ENCODE peak calls at places on chromosomes 6 and 20, in seven cellular contexts. One of them, this sample, is unnamed.

GRCh38 chr20:36093025-36093803 is 61.3 kb upstream of the EPB41L1 start:
- DNase-seq in frontal cortex: peak; percentile 46
- DNase-seq in AG04450: no peak
- DNase-seq in activated CD4-positive, alpha-beta T cell treated with anti-CD3 and anti-CD28 coated beads for 48 hours: peak; percentile 58
- DNase-seq in stimulated activated CD8-positive, alpha-beta memory T cell treated with anti-CD3 and anti-CD28 coated beads, Interleukin-7, amount 100 ng/mL, for 24 hours: no peak
- DNase-seq in EL: peak; percentile 39
- DNase-seq in T follicular helper cell: no peak
- DNase-seq in this sample: no peak

GRCh38 chr6:18148304-18149025 is 6.4 kb downstream of the TPMT start:
- DNase-seq in T follicular helper cell: no peak
- DNase-seq in activated CD4-positive, alpha-beta T cell treated with anti-CD3 and anti-CD28 coated beads for 48 hours: peak; percentile 8
- DNase-seq in stimulated activated CD8-positive, alpha-beta memory T cell treated with anti-CD3 and anti-CD28 coated beads, Interleukin-7, amount 100 ng/mL, for 24 hours: no peak
- DNase-seq in frontal cortex: no peak
- DNase-seq in EL: peak; percentile 96
- DNase-seq in AG04450: peak; percentile 46
- DNase-seq in this sample: no peak

GRCh38 chr6:119980802-119981201 is 631.2 kb upstream of the MAN1A1 start:
- DNase-seq in EL: no peak
- DNase-seq in T follicular helper cell: no peak
- DNase-seq in activated CD4-positive, alpha-beta T cell treated with anti-CD3 and anti-CD28 coated beads for 48 hours: no peak
- DNase-seq in frontal cortex: no peak
- DNase-seq in AG04450: no peak
- DNase-seq in stimulated activated CD8-positive, alpha-beta memory T cell treated with anti-CD3 and anti-CD28 coated beads, Interleukin-7, amount 100 ng/mL, for 24 hours: no peak
- DNase-seq in this sample: no peak

GRCh38 chr6:142893088-142893487 is 51.9 kb downstream of the HIVEP2 start:
- DNase-seq in stimulated activated CD8-positive, alpha-beta memory T cell treated with anti-CD3 and anti-CD28 coated beads, Interleukin-7, amount 100 ng/mL, for 24 hours: no peak
- DNase-seq in EL: peak; percentile 68
- DNase-seq in frontal cortex: no peak
- DNase-seq in activated CD4-positive, alpha-beta T cell treated with anti-CD3 and anti-CD28 coated beads for 48 hours: no peak
- DNase-seq in AG04450: no peak
- DNase-seq in T follicular helper cell: no peak
- DNase-seq in this sample: no peak

GRCh38 chr6:123007885-123008284 is 11.8 kb downstream of the CLVS2 start:
- DNase-seq in T follicular helper cell: no peak
- DNase-seq in AG04450: no peak
- DNase-seq in activated CD4-positive, alpha-beta T cell treated with anti-CD3 and anti-CD28 coated beads for 48 hours: no peak
- DNase-seq in frontal cortex: no peak
- DNase-seq in EL: no peak
- DNase-seq in stimulated activated CD8-positive, alpha-beta memory T cell treated with anti-CD3 and anti-CD28 coated beads, Interleukin-7, amount 100 ng/mL, for 24 hours: no peak
- DNase-seq in this sample: no peak

GRCh38 chr6:36755435-36756348 is 58.1 kb downstream of the RAB44 start:
- DNase-seq in T follicular helper cell: peak; percentile 56
- DNase-seq in AG04450: no peak
- DNase-seq in EL: peak; percentile 73
- DNase-seq in stimulated activated CD8-positive, alpha-beta memory T cell treated with anti-CD3 and anti-CD28 coated beads, Interleukin-7, amount 100 ng/mL, for 24 hours: peak; percentile 35
- DNase-seq in activated CD4-positive, alpha-beta T cell treated with anti-CD3 and anti-CD28 coated beads for 48 hours: peak; percentile 81
- DNase-seq in frontal cortex: no peak
- DNase-seq in this sample: no peak

GRCh38 chr20:46222521-46223007 is 85.7 kb downstream of the CDH22 start:
- DNase-seq in activated CD4-positive, alpha-beta T cell treated with anti-CD3 and anti-CD28 coated beads for 48 hours: no peak
- DNase-seq in AG04450: no peak
- DNase-seq in stimulated activated CD8-positive, alpha-beta memory T cell treated with anti-CD3 and anti-CD28 coated beads, Interleukin-7, amount 100 ng/mL, for 24 hours: no peak
- DNase-seq in frontal cortex: no peak
- DNase-seq in T follicular helper cell: no peak
- DNase-seq in EL: no peak
- DNase-seq in this sample: no peak

GRCh38 chr6:34246563-34247391 is 2.0 kb downstream of the SMIM29 start:
- DNase-seq in activated CD4-positive, alpha-beta T cell treated with anti-CD3 and anti-CD28 coated beads for 48 hours: peak; percentile 72
- DNase-seq in stimulated activated CD8-positive, alpha-beta memory T cell treated with anti-CD3 and anti-CD28 coated beads, Interleukin-7, amount 100 ng/mL, for 24 hours: no peak
- DNase-seq in frontal cortex: peak; percentile 16
- DNase-seq in T follicular helper cell: peak; percentile 31
- DNase-seq in EL: peak; percentile 69
- DNase-seq in AG04450: no peak
- DNase-seq in this sample: no peak

GRCh38 chr6:79468116-79468515 is 69.1 kb downstream of the LCA5 start:
- DNase-seq in AG04450: no peak
- DNase-seq in EL: peak; percentile 55
- DNase-seq in stimulated activated CD8-positive, alpha-beta memory T cell treated with anti-CD3 and anti-CD28 coated beads, Interleukin-7, amount 100 ng/mL, for 24 hours: no peak
- DNase-seq in activated CD4-positive, alpha-beta T cell treated with anti-CD3 and anti-CD28 coated beads for 48 hours: no peak
- DNase-seq in frontal cortex: no peak
- DNase-seq in T follicular helper cell: no peak
- DNase-seq in this sample: no peak

GRCh38 chr20:373171-373890 is 7.2 kb upstream of the TRIB3 start:
- DNase-seq in frontal cortex: no peak
- DNase-seq in T follicular helper cell: no peak
- DNase-seq in AG04450: no peak
- DNase-seq in EL: peak; percentile 84
- DNase-seq in stimulated activated CD8-positive, alpha-beta memory T cell treated with anti-CD3 and anti-CD28 coated beads, Interleukin-7, amount 100 ng/mL, for 24 hours: no peak
- DNase-seq in activated CD4-positive, alpha-beta T cell treated with anti-CD3 and anti-CD28 coated beads for 48 hours: no peak
- DNase-seq in this sample: no peak

GRCh38 chr6:128710305-128710704 is 172.6 kb upstream of the LAMA2 start:
- DNase-seq in EL: peak; percentile 53
- DNase-seq in AG04450: no peak
- DNase-seq in activated CD4-positive, alpha-beta T cell treated with anti-CD3 and anti-CD28 coated beads for 48 hours: no peak
- DNase-seq in stimulated activated CD8-positive, alpha-beta memory T cell treated with anti-CD3 and anti-CD28 coated beads, Interleukin-7, amount 100 ng/mL, for 24 hours: no peak
- DNase-seq in frontal cortex: no peak
- DNase-seq in T follicular helper cell: no peak
- DNase-seq in this sample: no peak

GRCh38 chr6:11595903-11596302 is 58.4 kb downstream of the TMEM170B start:
- DNase-seq in activated CD4-positive, alpha-beta T cell treated with anti-CD3 and anti-CD28 coated beads for 48 hours: no peak
- DNase-seq in stimulated activated CD8-positive, alpha-beta memory T cell treated with anti-CD3 and anti-CD28 coated beads, Interleukin-7, amount 100 ng/mL, for 24 hours: no peak
- DNase-seq in AG04450: no peak
- DNase-seq in EL: no peak
- DNase-seq in T follicular helper cell: no peak
- DNase-seq in frontal cortex: no peak
- DNase-seq in this sample: no peak

GRCh38 chr6:24876496-24877465 is 59.0 kb downstream of the RIPOR2 start:
- DNase-seq in stimulated activated CD8-positive, alpha-beta memory T cell treated with anti-CD3 and anti-CD28 coated beads, Interleukin-7, amount 100 ng/mL, for 24 hours: no peak
- DNase-seq in AG04450: no peak
- DNase-seq in EL: no peak
- DNase-seq in T follicular helper cell: no peak
- DNase-seq in frontal cortex: no peak
- DNase-seq in activated CD4-positive, alpha-beta T cell treated with anti-CD3 and anti-CD28 coated beads for 48 hours: no peak
- DNase-seq in this sample: no peak

GRCh38 chr20:33351696-33352095 is 49.6 kb downstream of the CDK5RAP1 start:
- DNase-seq in activated CD4-positive, alpha-beta T cell treated with anti-CD3 and anti-CD28 coated beads for 48 hours: no peak
- DNase-seq in AG04450: no peak
- DNase-seq in frontal cortex: no peak
- DNase-seq in T follicular helper cell: no peak
- DNase-seq in stimulated activated CD8-positive, alpha-beta memory T cell treated with anti-CD3 and anti-CD28 coated beads, Interleukin-7, amount 100 ng/mL, for 24 hours: no peak
- DNase-seq in EL: no peak
- DNase-seq in this sample: no peak

GRCh38 chr6:132931937-132932336 is 117.6 kb downstream of the RPS12 start:
- DNase-seq in activated CD4-positive, alpha-beta T cell treated with anti-CD3 and anti-CD28 coated beads for 48 hours: no peak
- DNase-seq in T follicular helper cell: no peak
- DNase-seq in frontal cortex: no peak
- DNase-seq in EL: peak; percentile 57
- DNase-seq in stimulated activated CD8-positive, alpha-beta memory T cell treated with anti-CD3 and anti-CD28 coated beads, Interleukin-7, amount 100 ng/mL, for 24 hours: no peak
- DNase-seq in AG04450: no peak
- DNase-seq in this sample: no peak

GRCh38 chr20:40551125-40551530 is 137.9 kb downstream of the MAFB start:
- DNase-seq in EL: no peak
- DNase-seq in T follicular helper cell: no peak
- DNase-seq in AG04450: no peak
- DNase-seq in activated CD4-positive, alpha-beta T cell treated with anti-CD3 and anti-CD28 coated beads for 48 hours: no peak
- DNase-seq in stimulated activated CD8-positive, alpha-beta memory T cell treated with anti-CD3 and anti-CD28 coated beads, Interleukin-7, amount 100 ng/mL, for 24 hours: no peak
- DNase-seq in frontal cortex: no peak
- DNase-seq in this sample: no peak

GRCh38 chr6:42817910-42818309 is 36.1 kb downstream of the BICRAL start:
- DNase-seq in T follicular helper cell: no peak
- DNase-seq in AG04450: no peak
- DNase-seq in frontal cortex: no peak
- DNase-seq in EL: no peak
- DNase-seq in activated CD4-positive, alpha-beta T cell treated with anti-CD3 and anti-CD28 coated beads for 48 hours: no peak
- DNase-seq in stimulated activated CD8-positive, alpha-beta memory T cell treated with anti-CD3 and anti-CD28 coated beads, Interleukin-7, amount 100 ng/mL, for 24 hours: no peak
- DNase-seq in this sample: no peak

GRCh38 chr6:2471474-2471873 is 226.1 kb upstream of the GMDS start:
- DNase-seq in EL: no peak
- DNase-seq in T follicular helper cell: no peak
- DNase-seq in AG04450: no peak
- DNase-seq in stimulated activated CD8-positive, alpha-beta memory T cell treated with anti-CD3 and anti-CD28 coated beads, Interleukin-7, amount 100 ng/mL, for 24 hours: no peak
- DNase-seq in frontal cortex: no peak
- DNase-seq in activated CD4-positive, alpha-beta T cell treated with anti-CD3 and anti-CD28 coated beads for 48 hours: no peak
- DNase-seq in this sample: no peak